ENCODE peak calls at places on chromosomes 2 and 18, in nine cellular contexts. U is IMR-90, I is Peyer's patch, A is right cardiac atrium, X is GM23248, R is substantia nigra, G is astrocyte, Y is coronary artery, Q is body of pancreas. M is an unnamed sample.

GRCh38 chr2:135055182-135055786 is 3.2 kb downstream of the RAB3GAP1 start:
- DNase-seq in U (peak), I (no peak), A (no peak), X (peak), R (no peak), G (peak), Y (no peak), Q (no peak), M (no peak)

GRCh38 chr2:218074031-218074430 is 5.0 kb downstream of the RUFY4 start:
- DNase-seq in U (peak), I (no peak), A (no peak), X (no peak), R (no peak), G (no peak), Y (no peak), Q (peak), M (no peak)

GRCh38 chr2:18971628-18972027 is 382.3 kb upstream of the NT5C1B start:
- DNase-seq in U (peak), I (no peak), A (no peak), X (peak), R (no peak), G (peak), Y (no peak), Q (no peak), M (no peak)

GRCh38 chr2:63842149-63843061 is 709 bp downstream of the UGP2 start:
- DNase-seq in U (peak), I (no peak), A (peak), X (peak), R (no peak), G (peak), Y (peak), Q (peak), M (no peak)

GRCh38 chr2:222272446-222273035 is 26.3 kb downstream of the PAX3 start:
- DNase-seq in U (no peak), I (no peak), A (no peak), X (no peak), R (no peak), G (no peak), Y (no peak), Q (no peak), M (no peak)

GRCh38 chr18:8313043-8313442 is 296.2 kb upstream of the RAB12 start:
- DNase-seq in U (no peak), I (no peak), A (no peak), X (no peak), R (no peak), G (no peak), Y (no peak), Q (no peak), M (no peak)

GRCh38 chr18:12376034-12376717 is 851 bp downstream of the AFG3L2 start:
- DNase-seq in U (no peak), I (no peak), A (peak), X (peak), R (no peak), G (no peak), Y (no peak), Q (peak), M (no peak)

GRCh38 chr2:29698216-29698615 is 223.2 kb downstream of the ALK start:
- DNase-seq in U (no peak), I (no peak), A (no peak), X (peak), R (no peak), G (no peak), Y (no peak), Q (no peak), M (no peak)

GRCh38 chr18:56650056-56650455 is 1.1 kb upstream of the WDR7 start:
- DNase-seq in U (peak), I (no peak), A (no peak), X (no peak), R (no peak), G (no peak), Y (no peak), Q (no peak), M (no peak)

GRCh38 chr2:221816566-221816965 is 244.5 kb upstream of the EPHA4 start:
- DNase-seq in U (no peak), I (no peak), A (no peak), X (no peak), R (no peak), G (no peak), Y (no peak), Q (no peak), M (no peak)

GRCh38 chr18:13051950-13052349 is 60.8 kb downstream of the CEP192 start:
- DNase-seq in U (no peak), I (peak), A (no peak), X (no peak), R (no peak), G (no peak), Y (no peak), Q (peak), M (no peak)

GRCh38 chr2:8872821-8873432 is 35.5 kb upstream of the KIDINS220 start:
- DNase-seq in U (peak), I (no peak), A (no peak), X (peak), R (no peak), G (peak), Y (no peak), Q (peak), M (no peak)

GRCh38 chr2:10709290-10709939 is 12.0 kb upstream of the ATP6V1C2 start:
- DNase-seq in U (no peak), I (no peak), A (no peak), X (peak), R (no peak), G (no peak), Y (no peak), Q (no peak), M (no peak)

GRCh38 chr2:61193670-61194561 is 31.9 kb downstream of the C2orf74 start:
- DNase-seq in U (no peak), I (no peak), A (no peak), X (peak), R (no peak), G (no peak), Y (no peak), Q (no peak), M (peak)

GRCh38 chr2:168184896-168185513 is 62.4 kb downstream of the STK39 start:
- DNase-seq in U (no peak), I (no peak), A (no peak), X (peak), R (no peak), G (peak), Y (no peak), Q (no peak), M (no peak)

GRCh38 chr2:217724436-217724835 is 278.4 kb downstream of the TNS1 start:
- DNase-seq in U (no peak), I (no peak), A (no peak), X (no peak), R (no peak), G (no peak), Y (peak), Q (no peak), M (no peak)

GRCh38 chr2:222709191-222709891 is 37.9 kb downstream of the MOGAT1 start:
- DNase-seq in U (peak), I (peak), A (peak), X (peak), R (peak), G (peak), Y (peak), Q (peak), M (no peak)

GRCh38 chr2:126858991-126859390 is 39.7 kb upstream of the TEX51 start:
- DNase-seq in U (no peak), I (no peak), A (no peak), X (no peak), R (no peak), G (no peak), Y (peak), Q (no peak), M (no peak)

GRCh38 chr2:98394595-98395153 is 48.4 kb downstream of the CNGA3 start:
- DNase-seq in U (peak), I (no peak), A (no peak), X (peak), R (no peak), G (peak), Y (no peak), Q (no peak), M (no peak)

GRCh38 chr2:163731735-163732134 is 4.1 kb downstream of the FIGN start:
- DNase-seq in U (no peak), I (no peak), A (no peak), X (peak), R (no peak), G (no peak), Y (no peak), Q (no peak), M (no peak)

GRCh38 chr2:122236152-122236892 is 480.9 kb downstream of the TSN start:
- DNase-seq in U (no peak), I (no peak), A (peak), X (peak), R (no peak), G (no peak), Y (peak), Q (peak), M (no peak)

GRCh38 chr2:55049794-55050132 is 488 bp downstream of the RTN4 start:
- DNase-seq in U (no peak), I (no peak), A (no peak), X (peak), R (no peak), G (no peak), Y (no peak), Q (no peak), M (no peak)

GRCh38 chr2:55050133-55050994 is at the start of gene RTN4:
- DNase-seq in U (peak), I (peak), A (peak), X (peak), R (peak), G (peak), Y (peak), Q (peak), M (peak)

GRCh38 chr2:55048925-55049793 is 1.1 kb downstream of the RTN4 start:
- DNase-seq in U (peak), I (peak), A (peak), X (peak), R (peak), G (peak), Y (peak), Q (peak), M (no peak)

GRCh38 chr2:55047677-55048299 is 2.5 kb downstream of the RTN4 start:
- DNase-seq in U (peak), I (no peak), A (peak), X (peak), R (peak), G (peak), Y (no peak), Q (peak), M (peak)

DNA sequence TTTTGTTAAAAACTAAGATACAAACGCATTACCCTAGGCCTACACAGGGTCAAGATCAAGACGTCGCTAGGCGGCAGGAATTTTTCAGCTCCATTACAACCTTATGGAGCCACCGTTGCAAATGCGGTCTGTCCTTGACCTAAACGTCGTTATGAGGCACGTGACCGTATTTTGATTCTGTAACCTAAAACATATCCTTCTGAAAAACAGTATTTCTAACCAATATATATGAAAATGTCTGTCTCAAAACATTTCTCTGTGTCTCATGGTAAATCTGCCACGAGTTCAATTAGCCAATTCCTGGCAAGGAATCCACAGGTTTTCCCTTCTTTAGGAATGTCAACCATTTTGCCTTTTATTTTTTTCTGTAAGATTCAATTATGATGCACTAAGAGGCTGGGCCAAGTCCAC is 1.7 kb downstream of the RTN4 start:
- DNase-seq in U (peak), I (no peak), A (peak), X (peak), R (peak), G (no peak), Y (no peak), Q (peak), M (no peak)
- H3K27ac ChIP-seq in U (peak), I (peak), A (peak), X (peak), R (peak), G (peak), Y (peak), Q (peak), M (peak)

DNA sequence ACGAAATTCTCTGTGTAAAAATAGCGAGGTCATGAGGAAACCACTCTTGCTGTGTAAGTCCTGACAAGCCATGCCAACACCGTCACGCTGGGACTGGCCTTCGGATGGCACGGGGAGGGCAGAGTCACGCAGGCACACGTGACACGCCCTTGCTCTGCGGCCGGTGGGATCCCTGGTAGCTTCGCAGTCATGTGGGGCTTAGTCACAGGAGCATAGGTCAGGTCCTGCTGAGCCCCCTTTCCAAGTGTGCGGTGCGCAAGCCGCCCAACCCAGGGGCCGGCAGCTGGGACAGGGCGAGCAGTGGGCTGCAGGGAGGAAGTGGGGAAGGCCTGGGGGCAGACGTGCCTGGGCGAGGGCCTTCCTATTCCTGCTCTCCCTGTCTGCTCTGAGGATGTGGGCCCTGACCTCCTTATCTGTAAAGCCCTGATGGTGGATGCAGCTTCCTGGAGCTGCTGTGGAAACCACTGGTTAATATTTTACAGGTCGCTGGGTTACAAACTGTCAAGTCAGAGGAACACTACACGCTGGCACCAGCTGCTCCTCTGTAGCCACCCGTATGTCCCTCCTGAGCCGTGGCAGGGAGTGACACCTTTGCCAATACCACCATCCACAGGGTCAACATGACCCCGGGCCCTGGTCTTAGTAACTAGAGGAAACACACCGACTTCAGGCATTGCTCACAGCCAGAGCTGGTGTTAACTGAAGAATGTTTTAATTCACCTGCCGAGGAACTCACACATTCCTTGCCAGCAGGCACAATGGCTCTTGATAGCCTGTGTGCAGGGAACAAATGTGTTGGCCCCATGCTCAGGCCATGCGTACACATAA is 17.8 kb downstream of the MBP start:
- DNase-seq in U (peak), I (peak), A (peak), X (peak), R (peak), G (peak), Y (peak), Q (peak), M (peak)
- H3K27ac ChIP-seq in U (peak), I (peak), A (peak), X (peak), R (peak), G (peak), Y (peak), Q (peak), M (peak)

DNA sequence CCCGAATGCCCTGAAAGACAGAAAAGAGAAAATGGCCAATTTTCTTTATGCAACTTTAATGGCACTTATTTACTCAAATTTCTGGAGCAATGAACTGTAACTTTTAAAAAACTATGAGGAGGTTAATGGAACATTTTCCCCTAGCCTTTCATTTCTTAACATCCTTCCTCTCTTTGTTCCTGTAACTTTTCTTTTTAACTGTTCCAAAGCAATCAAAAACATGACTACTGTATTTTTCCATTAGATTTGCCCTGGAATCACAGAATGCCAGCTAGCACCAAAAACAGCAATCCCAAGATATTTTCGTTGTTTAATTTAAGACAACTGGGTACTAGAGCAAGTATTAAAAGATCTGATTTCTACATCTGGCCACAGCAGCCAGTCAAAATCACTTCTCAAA is 3.8 kb downstream of the STARD7 start:
- DNase-seq in U (no peak), I (no peak), A (no peak), X (no peak), R (no peak), G (no peak), Y (no peak), Q (no peak), M (no peak)
- H3K27ac ChIP-seq in U (no peak), I (peak), A (no peak), X (peak), R (peak), G (no peak), Y (peak), Q (no peak), M (peak)

GRCh38 chr2:66573866-66574265 is 138.9 kb downstream of the MEIS1 start:
- DNase-seq in U (peak), I (no peak), A (no peak), X (no peak), R (no peak), G (no peak), Y (no peak), Q (peak), M (no peak)
- H3K27ac ChIP-seq in U (peak), I (peak), A (no peak), X (no peak), R (no peak), G (peak), Y (no peak), Q (peak), M (no peak)

DNA sequence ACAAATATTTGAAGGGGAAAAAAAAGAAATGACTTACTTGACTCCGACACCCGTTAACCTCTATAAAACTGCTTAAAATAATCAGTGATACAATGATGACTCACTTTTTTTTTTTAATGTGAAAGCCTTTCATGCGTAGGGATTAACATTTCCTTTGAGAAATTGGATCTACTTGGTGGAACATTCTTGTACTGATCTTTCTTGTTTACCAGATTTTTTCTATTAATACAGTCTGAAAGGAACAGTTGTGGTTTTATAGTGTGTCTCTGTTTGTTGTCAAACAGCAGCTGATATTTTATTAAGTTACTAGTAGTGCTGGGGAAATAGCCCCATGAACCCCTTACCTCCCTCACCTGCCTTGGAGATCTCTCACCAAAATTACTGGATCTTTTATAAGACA is 40.2 kb upstream of the NEB start:
- DNase-seq in U (peak), I (no peak), A (no peak), X (peak), R (no peak), G (peak), Y (no peak), Q (no peak), M (peak)
- H3K27ac ChIP-seq in U (no peak), I (no peak), A (peak), X (peak), R (no peak), G (peak), Y (peak), Q (no peak), M (no peak)

GRCh38 chr2:196171946-196172345 is 568 bp upstream of the STK17B start:
- DNase-seq in U (no peak), I (no peak), A (no peak), X (no peak), R (no peak), G (peak), Y (no peak), Q (no peak), M (no peak)

GRCh38 chr2:196173505-196173904 is 2.1 kb upstream of the STK17B start:
- DNase-seq in U (peak), I (no peak), A (no peak), X (no peak), R (no peak), G (peak), Y (no peak), Q (no peak), M (no peak)

GRCh38 chr2:196176142-196176738 is 4.9 kb upstream of the STK17B start:
- DNase-seq in U (no peak), I (peak), A (no peak), X (no peak), R (no peak), G (no peak), Y (no peak), Q (peak), M (no peak)

GRCh38 chr2:196172976-196173375 is 1.6 kb upstream of the STK17B start:
- DNase-seq in U (no peak), I (no peak), A (no peak), X (no peak), R (no peak), G (no peak), Y (no peak), Q (no peak), M (no peak)

DNA sequence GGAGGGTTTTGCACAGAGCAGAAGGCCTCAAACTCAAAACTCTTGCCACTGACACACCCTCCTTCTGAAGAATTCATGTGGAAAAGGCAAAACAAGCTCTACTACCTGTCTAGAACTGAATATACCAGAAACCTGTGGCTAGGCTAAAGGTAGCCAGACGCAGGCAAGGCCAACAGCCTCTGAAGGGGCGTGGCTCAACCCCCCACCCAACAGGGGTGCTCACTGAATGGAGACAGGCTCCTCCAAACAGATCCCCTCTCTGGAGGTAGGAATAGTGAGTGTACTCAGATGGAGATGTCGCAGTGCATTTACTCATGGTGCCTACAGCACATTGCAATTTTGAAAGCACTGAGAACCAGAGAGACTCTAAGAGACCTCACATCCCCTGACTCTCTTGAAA is 3.0 kb upstream of the STK17B start:
- DNase-seq in U (no peak), I (no peak), A (no peak), X (no peak), R (no peak), G (no peak), Y (no peak), Q (no peak), M (no peak)
- H3K27ac ChIP-seq in U (no peak), I (peak), A (no peak), X (no peak), R (no peak), G (no peak), Y (no peak), Q (no peak), M (no peak)

GRCh38 chr2:7792031-7792651 is 874.9 kb downstream of the RNF144A start:
- DNase-seq in U (no peak), I (no peak), A (no peak), X (no peak), R (no peak), G (no peak), Y (no peak), Q (peak), M (no peak)
- H3K27ac ChIP-seq in U (no peak), I (no peak), A (no peak), X (no peak), R (no peak), G (no peak), Y (no peak), Q (peak), M (no peak)

DNA sequence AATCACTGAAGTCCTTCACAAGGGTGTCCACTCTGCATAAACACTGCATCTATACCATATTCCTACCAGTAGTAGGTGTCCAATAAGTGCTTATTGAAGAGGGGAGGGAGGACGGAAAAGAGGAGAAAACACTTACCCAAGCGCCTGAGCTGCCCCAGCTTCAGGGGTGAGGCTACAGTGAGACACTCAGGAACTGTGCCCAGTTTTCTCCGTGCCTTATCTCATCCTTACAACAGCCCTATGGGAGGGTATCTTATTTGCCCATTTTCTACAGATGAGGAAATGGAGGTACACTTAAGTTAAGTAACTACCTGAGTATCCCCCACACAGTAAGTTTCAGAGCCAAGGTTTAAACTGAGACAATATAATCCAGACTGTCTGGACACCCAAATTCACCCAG is 41.5 kb downstream of the RNF152 start:
- DNase-seq in U (no peak), I (no peak), A (no peak), X (no peak), R (no peak), G (no peak), Y (no peak), Q (no peak), M (no peak)
- H3K27ac ChIP-seq in U (no peak), I (no peak), A (no peak), X (no peak), R (no peak), G (peak), Y (peak), Q (no peak), M (no peak)

GRCh38 chr2:58137856-58138255 is 91.2 kb downstream of the VRK2 start:
- DNase-seq in U (no peak), I (no peak), A (peak), X (no peak), R (peak), G (no peak), Y (no peak), Q (no peak), M (no peak)
- H3K27ac ChIP-seq in U (no peak), I (no peak), A (no peak), X (no peak), R (peak), G (no peak), Y (no peak), Q (no peak), M (no peak)